ENCODE peak calls at places on chromosomes 6 and 20, in six cellular contexts. A, Z, W, J, E and Q are unnamed samples.

GRCh38 chr20:11698124-11698523 is 219.6 kb upstream of the BTBD3 start:
- DNase-seq in J (no peak), E (no peak), A (no peak), Z (no peak), W (no peak), Q (no peak)

GRCh38 chr20:33868042-33868441 is 56.9 kb downstream of the CHMP4B start:
- DNase-seq in A (no peak), W (no peak), J (no peak), Z (no peak), E (no peak), Q (no peak)

GRCh38 chr6:66662721-66663120 is 955.7 kb upstream of the EYS start:
- DNase-seq in W (no peak), Z (no peak), J (no peak), E (no peak), A (no peak), Q (no peak)

GRCh38 chr20:57514273-57514751 is 10.6 kb downstream of the CTCFL start:
- DNase-seq in J (peak), E (no peak), Z (peak), W (peak), A (peak), Q (peak)

GRCh38 chr6:8499540-8499939 is 64.2 kb upstream of the SLC35B3 start:
- DNase-seq in Z (no peak), E (no peak), W (no peak), A (no peak), J (no peak), Q (no peak)

GRCh38 chr6:47780510-47781356 is 1.1 kb upstream of the OPN5 start:
- DNase-seq in W (no peak), Z (peak), E (no peak), A (no peak), J (no peak), Q (peak)

GRCh38 chr6:166274163-166274562 is 34.0 kb downstream of the PRR18 start:
- DNase-seq in Z (no peak), E (no peak), W (no peak), A (no peak), J (no peak), Q (no peak)

GRCh38 chr6:55040102-55040848 is 134.0 kb upstream of the HCRTR2 start:
- DNase-seq in E (no peak), A (no peak), J (no peak), W (no peak), Z (no peak), Q (no peak)

GRCh38 chr6:119306396-119306968 is 43.1 kb downstream of the MAN1A1 start:
- DNase-seq in J (no peak), Z (no peak), W (no peak), E (no peak), A (no peak), Q (no peak)

GRCh38 chr6:157982580-157983438 is 1.1 kb downstream of the SYNJ2 start:
- DNase-seq in J (peak), E (no peak), A (peak), Z (no peak), W (peak), Q (peak)

GRCh38 chr6:93549868-93550267 is 130.5 kb upstream of the EPHA7 start:
- DNase-seq in A (no peak), Z (no peak), E (no peak), W (no peak), J (no peak), Q (no peak)
- TF ChIP-seq EP300 in A (no peak), Z (no peak), E (no peak), W (no peak), J (no peak), Q (no peak)

DNA sequence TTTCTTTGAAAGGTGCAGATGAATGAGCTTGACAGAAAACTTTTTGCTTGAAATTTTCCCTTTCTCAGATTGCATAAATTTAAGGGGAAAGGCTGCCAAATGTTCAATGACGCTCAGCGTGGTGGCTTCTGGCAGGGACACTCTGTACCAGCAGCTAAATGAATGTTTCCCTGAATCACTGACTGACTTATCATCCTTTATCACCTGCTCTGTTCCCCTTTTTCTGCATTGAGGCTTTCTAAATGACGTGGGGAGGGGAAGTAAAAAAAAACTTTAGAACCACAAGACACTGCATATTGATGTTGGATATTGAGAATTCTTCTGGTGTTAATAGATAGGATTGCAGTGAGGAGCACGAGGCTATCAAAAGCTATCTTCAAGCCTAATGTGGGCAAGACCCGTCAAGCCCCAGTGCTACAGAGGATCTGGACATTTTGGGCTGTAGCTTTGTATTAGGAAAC is 46.9 kb upstream of the ENPP5 start:
- DNase-seq in E (peak), W (no peak), J (no peak), A (no peak), Z (no peak), Q (no peak)
- TF ChIP-seq EP300 in E (peak), W (no peak), J (no peak), A (peak), Z (peak), Q (peak)

GRCh38 chr20:45044084-45044573 is 56.8 kb downstream of the KCNS1 start:
- DNase-seq in J (peak), A (no peak), Z (no peak), E (no peak), W (no peak), Q (peak)
- TF ChIP-seq EP300 in J (no peak), A (no peak), Z (no peak), E (no peak), W (no peak), Q (no peak)

DNA sequence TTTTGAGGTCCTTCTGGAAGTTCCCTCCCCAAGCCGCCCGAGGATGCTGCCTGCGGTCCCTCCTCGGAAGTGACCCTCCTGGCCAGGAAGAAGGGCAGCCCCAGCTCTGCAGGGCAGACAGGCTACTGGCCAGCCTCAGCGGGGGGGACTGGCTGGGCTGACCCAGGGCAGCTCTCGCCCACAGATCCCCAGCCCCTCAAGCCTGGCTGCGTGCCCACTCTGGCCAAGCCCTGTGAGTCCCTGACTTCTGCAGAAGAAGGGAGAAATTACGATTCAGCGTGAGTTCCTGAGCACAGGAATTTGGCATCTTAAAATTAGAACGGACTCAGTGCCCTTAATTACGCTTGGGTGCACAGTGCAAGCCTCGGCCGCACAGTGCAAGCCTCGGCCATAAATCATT is 165.7 kb downstream of the TAF4 start:
- DNase-seq in E (no peak), W (no peak), A (no peak), J (no peak), Z (no peak), Q (no peak)
- TF ChIP-seq EP300 in E (no peak), W (no peak), A (no peak), J (no peak), Z (no peak), Q (no peak)